ENCODE peak calls at places on chromosomes 3 and 15, in seven cellular contexts. J is bronchial epithelial cell, O is tibial nerve, F is nephron progenitor cell, S is neural progenitor cell, A is osteocyte, E is testis. Q is an unnamed sample.
A peak's percentile ranks its signal among the peaks of the same experiment; 100 is the strongest.

GRCh38 chr15:65885668-65886218 is 16.5 kb downstream of the RAB11A start:
- DNase-seq in J (no peak), O (no peak), F (no peak), S (no peak), A (no peak), E (no peak), Q (no peak)

GRCh38 chr3:79297242-79297641 is 470.6 kb downstream of the ROBO1 start:
- DNase-seq in J (peak; percentile 94), O (no peak), F (no peak), S (no peak), A (no peak), E (no peak), Q (no peak)

GRCh38 chr3:141086188-141086587 is 35.0 kb downstream of the SPSB4 start:
- DNase-seq in J (no peak), O (no peak), F (no peak), S (no peak), A (no peak), E (no peak), Q (no peak)

GRCh38 chr3:145785650-145786049 is 375.3 kb downstream of the PLOD2 start:
- DNase-seq in J (no peak), O (no peak), F (no peak), S (no peak), A (no peak), E (no peak), Q (no peak)

GRCh38 chr3:64595253-64595694 is 92.5 kb downstream of the ADAMTS9 start:
- DNase-seq in J (peak; percentile 72), O (peak; percentile 36), F (no peak), S (no peak), A (no peak), E (peak; percentile 78), Q (no peak)

GRCh38 chr3:196513697-196514349 is 1.3 kb downstream of the SMCO1 start:
- DNase-seq in J (peak; percentile 55), O (no peak), F (no peak), S (no peak), A (no peak), E (no peak), Q (no peak)

GRCh38 chr3:133441867-133442270 is 42.0 kb downstream of the BFSP2 start:
- DNase-seq in J (no peak), O (no peak), F (no peak), S (no peak), A (no peak), E (no peak), Q (no peak)

GRCh38 chr15:82830427-82831173 is 21.2 kb downstream of the WHAMM start:
- DNase-seq in J (peak; percentile 32), O (no peak), F (no peak), S (no peak), A (no peak), E (no peak), Q (no peak)

GRCh38 chr3:42024578-42025387 is 62.9 kb upstream of the ULK4 start:
- DNase-seq in J (peak; percentile 43), O (no peak), F (peak; percentile 34), S (peak; percentile 63), A (no peak), E (no peak), Q (no peak)

GRCh38 chr15:40637221-40637745 is 43.2 kb downstream of the KNL1 start:
- DNase-seq in J (no peak), O (no peak), F (no peak), S (no peak), A (no peak), E (no peak), Q (no peak)

GRCh38 chr3:46489875-46490274 is 7.9 kb upstream of the RTP3 start:
- DNase-seq in J (no peak), O (no peak), F (no peak), S (no peak), A (no peak), E (no peak), Q (no peak)

GRCh38 chr3:167729591-167729990 is 5.1 kb downstream of the PDCD10 start:
- DNase-seq in J (no peak), O (no peak), F (no peak), S (no peak), A (no peak), E (no peak), Q (no peak)

GRCh38 chr3:48468329-48468731 is 21.8 kb downstream of the ATRIP start:
- DNase-seq in J (no peak), O (no peak), F (no peak), S (no peak), A (no peak), E (no peak), Q (no peak)

GRCh38 chr3:33803894-33804526 is 5.6 kb downstream of the PDCD6IP start:
- DNase-seq in J (no peak), O (no peak), F (no peak), S (peak; percentile 17), A (no peak), E (no peak), Q (no peak)

GRCh38 chr3:16606398-16606797 is 1.2 kb upstream of the DAZL start:
- DNase-seq in J (peak; percentile 80), O (no peak), F (no peak), S (no peak), A (no peak), E (no peak), Q (no peak)

GRCh38 chr15:45314960-45315359 is 62.9 kb downstream of the SLC28A2 start:
- DNase-seq in J (no peak), O (no peak), F (no peak), S (peak; percentile 58), A (no peak), E (peak; percentile 37), Q (no peak)
- TF ChIP-seq CTCF in J (no peak), O (no peak), F (no peak), S (peak; percentile 42), A (peak; percentile 29), E (no peak), Q (no peak)

GRCh38 chr3:76570436-76571057 is 469.4 kb upstream of the ROBO2 start:
- DNase-seq in J (peak; percentile 26), O (no peak), F (no peak), S (peak; percentile 9), A (no peak), E (no peak), Q (no peak)
- TF ChIP-seq CTCF in J (peak; percentile 49), O (no peak), F (peak; percentile 81), S (peak; percentile 88), A (peak; percentile 79), E (peak; percentile 14), Q (peak; percentile 90)

GRCh38 chr3:163919154-163919553 is 1159.1 kb downstream of the SI start:
- DNase-seq in J (peak; percentile 10), O (no peak), F (no peak), S (no peak), A (no peak), E (no peak), Q (no peak)

GRCh38 chr3:163914567-163914966 is 1163.7 kb downstream of the SI start:
- DNase-seq in J (no peak), O (no peak), F (no peak), S (no peak), A (no peak), E (no peak), Q (no peak)

GRCh38 chr3:163915279-163915678 is 1163.0 kb downstream of the SI start:
- DNase-seq in J (no peak), O (no peak), F (no peak), S (no peak), A (no peak), E (no peak), Q (no peak)

DNA sequence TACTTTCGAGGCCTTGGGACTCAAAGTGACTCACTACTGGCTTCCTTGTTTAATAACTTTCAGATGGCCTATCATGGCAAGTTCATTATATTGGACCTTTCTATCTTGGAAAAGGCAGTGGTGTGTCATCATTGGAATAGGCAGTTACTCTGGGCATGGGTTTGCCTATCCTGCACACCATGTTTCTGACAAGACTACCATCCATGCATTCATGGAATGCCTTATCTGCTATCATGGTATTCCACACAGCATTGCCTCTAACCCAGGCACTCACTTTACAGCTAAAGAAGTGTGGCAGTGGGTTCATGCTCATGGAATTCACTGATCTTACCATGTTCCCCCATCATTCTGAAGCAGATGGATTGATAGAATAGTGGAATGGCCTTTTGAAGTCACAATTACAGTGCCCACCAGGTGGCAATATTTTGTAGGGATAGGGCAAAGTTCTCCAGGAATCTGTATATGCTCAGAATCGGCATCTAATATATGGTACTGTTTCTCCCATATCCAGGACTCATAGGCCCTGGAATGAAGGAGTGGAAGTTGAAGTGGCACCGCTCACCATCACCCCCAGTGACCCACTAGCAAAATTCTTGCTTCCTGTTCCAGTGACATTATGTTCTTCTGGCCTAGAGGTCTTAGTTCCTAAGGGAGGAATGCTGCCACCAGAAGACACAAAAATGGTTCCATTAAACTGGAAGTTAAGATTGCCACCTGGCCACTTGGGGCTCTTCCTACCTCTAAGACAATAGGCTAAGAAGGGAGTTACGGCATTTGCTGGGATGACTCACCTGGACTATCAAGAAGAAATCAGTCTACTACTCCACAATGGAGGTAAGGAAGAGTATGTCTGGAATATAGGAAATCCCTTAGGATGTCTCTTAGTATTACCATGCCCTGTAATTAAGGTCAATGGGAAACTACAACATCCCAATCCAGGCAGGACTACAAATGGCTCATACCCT is 1161.4 kb downstream of the SI start:
- DNase-seq in J (no peak), O (no peak), F (no peak), S (peak; percentile 14), A (no peak), E (peak; percentile 38), Q (no peak)
- TF ChIP-seq CTCF in J (no peak), O (no peak), F (peak; percentile 36), S (peak; percentile 34), A (peak; percentile 43), E (no peak), Q (no peak)

GRCh38 chr3:13388816-13389215 is 31.3 kb downstream of the NUP210 start:
- DNase-seq in J (no peak), O (no peak), F (no peak), S (no peak), A (no peak), E (no peak), Q (no peak)

GRCh38 chr3:13393427-13394360 is 26.4 kb downstream of the NUP210 start:
- DNase-seq in J (no peak), O (no peak), F (no peak), S (no peak), A (no peak), E (no peak), Q (no peak)

GRCh38 chr3:13394363-13394762 is 25.8 kb downstream of the NUP210 start:
- DNase-seq in J (no peak), O (no peak), F (no peak), S (no peak), A (no peak), E (no peak), Q (no peak)

GRCh38 chr3:13389378-13389777 is 30.7 kb downstream of the NUP210 start:
- DNase-seq in J (no peak), O (no peak), F (no peak), S (no peak), A (no peak), E (no peak), Q (no peak)

DNA sequence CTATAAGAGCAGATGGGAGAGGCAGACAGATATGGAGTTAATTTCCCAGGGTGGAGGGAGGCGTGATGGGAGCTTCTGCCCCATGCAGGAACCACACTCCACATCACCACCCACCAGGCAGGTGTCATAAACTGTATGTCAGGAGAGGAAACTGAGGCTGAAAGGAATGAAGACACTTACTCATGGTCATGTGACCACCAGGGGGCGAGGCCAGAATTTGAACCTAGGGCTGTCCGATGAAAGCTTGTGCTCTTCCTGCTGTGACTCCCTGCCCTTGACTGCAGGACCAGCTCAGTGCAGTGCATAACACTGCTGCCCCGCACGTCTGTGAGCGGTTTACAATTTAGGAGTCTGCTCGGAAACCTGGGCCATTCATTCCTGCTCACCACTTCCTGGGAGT is 28.8 kb downstream of the NUP210 start:
- DNase-seq in J (no peak), O (no peak), F (no peak), S (no peak), A (no peak), E (no peak), Q (no peak)
- TF ChIP-seq CTCF in J (peak; percentile 9), O (no peak), F (peak; percentile 12), S (peak; percentile 27), A (no peak), E (no peak), Q (peak; percentile 49)

GRCh38 chr3:49566312-49566711 is 12.0 kb downstream of the BSN start:
- DNase-seq in J (peak; percentile 17), O (no peak), F (no peak), S (no peak), A (no peak), E (no peak), Q (no peak)
- TF ChIP-seq CTCF in J (peak; percentile 31), O (no peak), F (peak; percentile 21), S (peak; percentile 55), A (peak; percentile 34), E (no peak), Q (peak; percentile 51)